ENCODE peak calls at places on chromosomes 3 and 15, in seven cellular contexts. Z, N, V, P, U, I and K are unnamed samples.

GRCh38 chr3:19891740-19892139 is 42.3 kb downstream of the EFHB start:
- DNase-seq in V (no peak), U (no peak), P (no peak), N (no peak), I (no peak), Z (no peak), K (no peak)

GRCh38 chr15:79160211-79160610 is 69.6 kb upstream of the RASGRF1 start:
- DNase-seq in U (no peak), I (no peak), P (no peak), V (no peak), Z (peak), N (no peak), K (no peak)

GRCh38 chr15:87227846-87228245 is 1028.7 kb downstream of the NTRK3 start:
- DNase-seq in Z (no peak), U (no peak), N (no peak), I (no peak), P (no peak), V (no peak), K (no peak)

GRCh38 chr3:9201278-9201677 is 48.2 kb downstream of the SRGAP3 start:
- DNase-seq in Z (no peak), P (no peak), I (peak), V (no peak), U (no peak), N (no peak), K (no peak)

GRCh38 chr15:81843226-81843625 is 202.6 kb downstream of the MEX3B start:
- DNase-seq in I (no peak), P (no peak), Z (no peak), V (no peak), U (no peak), N (no peak), K (no peak)

GRCh38 chr3:134036291-134036690 is 6.6 kb upstream of the SLCO2A1 start:
- DNase-seq in P (no peak), I (no peak), Z (no peak), U (no peak), V (no peak), N (peak), K (no peak)

GRCh38 chr3:159919873-159920272 is 68.8 kb upstream of the IL12A start:
- DNase-seq in U (no peak), V (no peak), N (no peak), P (no peak), I (no peak), Z (no peak), K (no peak)

GRCh38 chr3:29503969-29504368 is 223.1 kb downstream of the RBMS3 start:
- DNase-seq in I (no peak), N (no peak), Z (no peak), U (no peak), V (no peak), P (no peak), K (no peak)

GRCh38 chr3:36155515-36155914 is 224.8 kb upstream of the STAC start:
- DNase-seq in N (no peak), V (no peak), P (no peak), I (no peak), Z (no peak), U (no peak), K (no peak)

GRCh38 chr3:190048831-190049541 is 71.7 kb downstream of the P3H2 start:
- DNase-seq in V (no peak), U (no peak), I (no peak), N (no peak), Z (peak), P (no peak), K (no peak)

GRCh38 chr3:113271189-113271588 is 59.8 kb downstream of the BOC start:
- DNase-seq in N (no peak), I (no peak), U (no peak), Z (no peak), V (no peak), P (no peak), K (no peak)

GRCh38 chr15:65175511-65175910 is 9.6 kb downstream of the CLPX start:
- DNase-seq in N (no peak), P (no peak), U (no peak), V (no peak), I (no peak), Z (no peak), K (no peak)

GRCh38 chr15:57663262-57663661 is 43.3 kb upstream of the POLR2M start:
- DNase-seq in U (no peak), N (no peak), P (no peak), Z (no peak), I (no peak), V (no peak), K (no peak)

GRCh38 chr3:71537211-71537611 is 46.3 kb downstream of the FOXP1 start:
- DNase-seq in N (no peak), V (no peak), P (no peak), Z (peak), U (no peak), I (no peak), K (no peak)

GRCh38 chr15:45030743-45031142 is 7.7 kb downstream of the SORD start:
- DNase-seq in U (no peak), N (no peak), P (no peak), I (no peak), Z (no peak), V (peak), K (no peak)

GRCh38 chr15:100833432-100834389 is 45.9 kb upstream of the ALDH1A3 start:
- DNase-seq in I (no peak), V (no peak), N (no peak), U (no peak), Z (no peak), P (no peak), K (no peak)

GRCh38 chr3:100076544-100077529 is 37.5 kb downstream of the FILIP1L start:
- DNase-seq in V (no peak), U (no peak), P (no peak), Z (no peak), N (no peak), I (no peak), K (no peak)

GRCh38 chr3:188179006-188179966 is 25.3 kb downstream of the LPP start:
- DNase-seq in I (no peak), U (no peak), V (no peak), Z (no peak), N (no peak), P (no peak), K (no peak)

GRCh38 chr15:32656091-32656860 is 14.8 kb downstream of the SCG5 start:
- DNase-seq in V (no peak), Z (no peak), P (no peak), N (no peak), I (no peak), U (no peak), K (no peak)

GRCh38 chr3:5022966-5023776 is 43.9 kb downstream of the BHLHE40 start:
- DNase-seq in V (no peak), Z (peak), U (no peak), P (no peak), N (peak), I (no peak), K (no peak)

GRCh38 chr3:149487598-149488197 is 13.2 kb downstream of the TM4SF4 start:
- DNase-seq in P (no peak), I (peak), V (peak), N (peak), Z (no peak), U (no peak), K (peak)

GRCh38 chr15:51234181-51234927 is 104.0 kb downstream of the CYP19A1 start:
- DNase-seq in U (no peak), Z (no peak), V (no peak), P (no peak), I (no peak), N (no peak), K (no peak)

GRCh38 chr15:26831951-26832350 is 34.9 kb upstream of the GABRA5 start:
- DNase-seq in V (no peak), P (no peak), Z (no peak), N (no peak), U (no peak), I (no peak), K (no peak)

GRCh38 chr3:127688416-127689265 is 15.9 kb downstream of the ABTB1 start:
- DNase-seq in N (peak), V (no peak), Z (peak), P (no peak), U (no peak), I (peak), K (no peak)

DNA sequence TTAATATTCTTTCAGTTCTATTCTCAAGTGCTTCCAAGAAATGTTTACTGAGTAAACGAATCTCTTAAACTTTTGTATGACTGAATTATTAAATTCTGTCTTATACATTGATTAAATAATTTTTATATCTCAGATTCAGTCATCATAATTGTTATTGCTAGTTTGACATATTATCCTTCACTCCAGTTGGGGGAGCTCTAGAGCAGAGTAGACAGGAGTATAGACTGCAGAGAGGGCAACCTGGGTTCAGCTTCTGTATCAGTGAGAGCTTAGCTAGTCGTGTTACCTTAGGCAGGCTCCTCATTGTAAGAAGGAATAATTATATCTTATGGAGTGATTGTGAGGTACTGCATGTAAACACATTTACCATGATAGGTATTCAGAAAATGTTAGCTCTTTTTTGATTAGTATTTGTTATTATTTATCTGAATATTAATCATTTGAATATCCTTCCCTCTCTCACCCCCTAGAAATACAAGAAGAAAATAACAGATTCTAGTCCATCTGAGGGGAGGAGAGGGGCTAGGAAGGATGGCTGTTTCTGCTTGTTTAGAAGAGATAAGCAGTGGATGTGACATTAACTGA is 31.0 kb upstream of the ZCWPW2 start:
- DNase-seq in I (no peak), P (peak), Z (peak), V (peak), N (no peak), U (no peak), K (no peak)
- TF ChIP-seq CTCF in I (peak), P (peak), Z (peak), V (peak), N (peak), U (peak), K (peak)

DNA sequence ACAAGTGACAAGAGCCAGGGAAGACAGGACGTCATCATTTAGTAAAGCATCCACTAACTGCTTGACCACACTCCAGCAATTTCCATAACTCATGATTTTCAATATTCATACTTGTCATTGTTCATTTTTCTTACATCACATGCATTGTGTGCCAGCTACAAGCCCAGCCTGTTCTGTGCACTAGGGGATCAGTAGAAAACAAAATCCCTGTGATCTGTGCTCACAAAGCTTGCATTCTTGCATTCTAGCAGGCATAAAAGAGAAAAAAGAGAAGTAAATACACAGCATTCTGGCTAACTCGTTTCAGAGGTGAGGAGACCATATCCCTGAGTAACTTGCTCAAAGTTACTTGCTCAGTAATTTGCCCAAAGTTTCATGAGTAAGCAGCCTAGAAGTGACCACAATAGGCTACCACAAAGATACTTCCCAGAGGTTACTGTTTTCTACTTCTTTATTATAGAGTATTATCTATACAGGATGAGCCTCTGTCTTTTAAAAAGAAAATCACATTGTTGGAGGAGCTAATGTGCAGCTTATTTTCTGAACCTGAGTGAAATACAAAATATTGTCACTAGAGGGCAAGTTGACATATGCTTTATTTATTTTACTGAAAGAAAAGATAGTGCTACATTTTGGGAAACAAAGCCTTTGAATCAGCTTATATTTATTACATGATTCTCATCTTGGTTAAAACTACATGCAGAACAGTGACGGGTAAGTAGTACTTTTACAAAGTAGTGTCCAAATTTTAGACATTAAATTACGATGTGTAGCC is 701.4 kb upstream of the LMCD1 start:
- DNase-seq in P (no peak), U (no peak), V (no peak), I (no peak), N (no peak), Z (peak), K (no peak)
- TF ChIP-seq CTCF in P (no peak), U (peak), V (no peak), I (peak), N (peak), Z (peak), K (peak)

GRCh38 chr3:173733029-173733652 is 335.6 kb downstream of the NLGN1 start:
- DNase-seq in Z (peak), V (no peak), I (no peak), P (no peak), U (no peak), N (no peak), K (no peak)
- TF ChIP-seq CTCF in Z (peak), V (no peak), I (peak), P (peak), U (no peak), N (peak), K (peak)

DNA sequence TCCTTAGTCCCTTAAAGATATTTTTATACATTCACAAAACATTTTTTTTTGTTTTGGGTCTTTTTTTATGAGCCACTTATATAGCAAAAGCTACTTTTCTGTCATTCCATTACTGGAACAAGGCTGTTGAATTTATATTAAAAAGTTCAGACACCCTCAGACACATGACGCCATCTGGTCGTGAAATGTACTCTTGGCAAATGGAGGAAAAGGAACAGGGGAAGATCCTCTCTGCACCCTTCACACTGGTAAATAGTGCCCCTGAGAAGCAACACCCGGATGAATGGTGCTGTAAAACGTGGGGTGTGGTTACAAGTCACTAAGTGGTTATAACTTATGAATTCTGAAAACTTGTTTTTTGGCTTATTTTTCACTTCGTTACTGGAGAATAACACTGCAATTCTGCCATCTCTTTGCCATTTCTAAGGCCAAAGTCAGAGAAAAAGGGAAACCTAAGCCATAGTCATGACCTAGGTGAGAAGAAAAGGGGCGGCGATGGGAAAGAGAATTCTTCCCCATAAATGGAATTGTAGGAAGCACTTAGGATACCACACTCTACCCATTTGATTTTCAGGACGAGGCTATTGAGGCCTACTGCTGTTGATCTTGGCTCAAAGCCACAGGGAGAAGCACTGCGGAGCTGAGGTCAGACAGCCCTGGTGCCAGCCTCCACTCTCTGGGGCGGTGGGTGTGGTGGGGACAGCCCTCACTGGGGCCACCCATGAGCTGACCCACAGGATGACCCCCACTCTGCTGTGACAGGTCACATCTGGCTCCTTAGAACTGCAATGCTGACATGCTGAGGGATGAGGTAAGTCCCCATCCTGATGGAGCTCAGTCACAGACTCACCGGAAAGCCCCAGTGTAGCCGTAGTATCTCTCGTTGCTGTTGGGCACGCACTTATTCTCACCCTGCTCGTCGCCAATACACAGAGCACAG is 21.8 kb downstream of the LTF start:
- DNase-seq in Z (no peak), P (no peak), U (no peak), I (no peak), V (peak), N (no peak), K (no peak)
- TF ChIP-seq CTCF in Z (no peak), P (peak), U (no peak), I (peak), V (peak), N (peak), K (peak)

GRCh38 chr15:89333011-89333860 is 1.4 kb downstream of the POLG start:
- DNase-seq in I (no peak), U (no peak), Z (no peak), N (no peak), V (peak), P (no peak), K (no peak)

GRCh38 chr15:89330881-89331595 is 3.6 kb downstream of the POLG start:
- DNase-seq in I (no peak), N (no peak), V (no peak), U (no peak), P (no peak), Z (no peak), K (no peak)

GRCh38 chr15:89334510-89335288 is at the start of gene POLG:
- DNase-seq in Z (peak), I (peak), U (peak), N (peak), P (peak), V (peak), K (peak)

GRCh38 chr15:89333959-89334509 is 590 bp downstream of the POLG start:
- DNase-seq in N (no peak), Z (no peak), I (no peak), V (no peak), U (no peak), P (peak), K (no peak)

GRCh38 chr15:89332446-89332845 is 2.2 kb downstream of the POLG start:
- DNase-seq in P (no peak), I (peak), U (no peak), V (peak), N (peak), Z (peak), K (no peak)
- TF ChIP-seq CTCF in P (peak), I (peak), U (peak), V (no peak), N (peak), Z (peak), K (peak)

DNA sequence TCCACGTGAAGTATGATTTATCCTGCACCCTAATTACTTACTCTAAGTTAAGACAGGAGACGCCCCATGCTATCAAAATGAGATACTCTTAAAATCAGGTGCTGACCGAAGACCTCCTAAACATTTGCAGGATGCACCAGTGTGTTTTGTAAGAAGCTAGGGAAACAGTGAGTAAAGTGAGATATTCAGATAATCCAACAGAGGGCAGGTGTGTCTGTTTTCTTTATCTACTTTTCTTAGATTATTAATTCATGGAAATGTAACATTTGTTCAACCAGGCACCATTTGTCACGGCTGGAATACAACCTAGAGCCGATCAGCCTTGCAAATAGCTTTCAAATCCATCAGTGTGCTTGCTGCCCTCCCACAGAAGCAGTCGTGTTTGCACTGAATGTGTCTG is 202.0 kb upstream of the CHRM5 start:
- DNase-seq in N (no peak), U (no peak), V (no peak), Z (no peak), P (no peak), I (no peak), K (no peak)
- TF ChIP-seq CTCF in N (no peak), U (no peak), V (no peak), Z (no peak), P (no peak), I (no peak), K (no peak)

DNA sequence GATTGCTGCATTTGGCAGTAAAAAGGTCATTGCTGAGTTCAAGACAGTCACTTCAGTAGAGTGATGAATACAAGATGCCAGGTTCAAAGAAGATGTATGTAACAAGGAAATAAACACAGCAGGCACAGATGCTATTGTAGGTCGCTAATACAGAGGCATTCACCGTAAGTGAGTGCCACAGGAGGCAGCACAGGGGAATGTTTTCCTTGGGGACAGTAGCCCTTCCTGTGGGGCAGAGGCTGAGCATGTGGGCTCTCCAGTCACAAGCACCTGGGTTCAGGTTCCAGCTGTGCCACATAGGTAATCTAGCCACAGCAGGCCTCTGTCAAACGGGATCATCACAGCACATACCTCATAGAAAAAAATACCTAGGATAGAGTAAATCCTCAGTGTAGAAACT is 86.3 kb downstream of the RSL24D1 start:
- DNase-seq in U (no peak), P (no peak), V (no peak), I (no peak), N (peak), Z (no peak), K (no peak)
- TF ChIP-seq CTCF in U (no peak), P (no peak), V (no peak), I (no peak), N (no peak), Z (no peak), K (no peak)

DNA sequence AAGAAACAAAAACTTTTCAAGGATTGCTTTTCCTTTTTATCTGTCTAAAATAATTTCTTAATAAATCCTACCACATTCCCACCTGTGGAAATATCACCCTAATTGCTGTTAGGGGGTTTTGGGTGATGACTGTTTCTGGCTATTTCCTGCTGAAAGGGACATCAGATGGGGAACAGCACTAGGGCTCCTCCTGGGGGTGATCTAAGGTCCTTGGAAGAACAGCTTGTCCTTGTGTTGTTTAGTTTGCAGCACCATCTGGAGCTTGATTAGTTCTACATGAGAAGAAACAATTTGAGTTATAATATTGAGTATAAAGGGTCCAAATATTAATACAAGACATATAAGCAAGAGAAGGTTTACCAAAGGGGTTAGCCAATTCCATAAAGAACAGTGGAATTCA is 18.7 kb downstream of the OR5H15 start:
- DNase-seq in I (no peak), V (peak), P (no peak), U (no peak), N (peak), Z (no peak), K (no peak)
- TF ChIP-seq CTCF in I (no peak), V (no peak), P (no peak), U (no peak), N (peak), Z (no peak), K (peak)